ENCODE peak calls at places on chromosome 21, in four cellular contexts. One of them, this sample, is unnamed.

GRCh38 chr21:16752109-16752508 is 760.7 kb upstream of the CXADR start:
- DNase-seq in K562: no peak
- DNase-seq in H1: no peak
- DNase-seq in HepG2: no peak
- DNase-seq in this sample: no peak

GRCh38 chr21:17575076-17575475 is 37.6 kb downstream of the BTG3 start:
- DNase-seq in K562: no peak
- DNase-seq in H1: no peak
- DNase-seq in HepG2: no peak
- DNase-seq in this sample: no peak

GRCh38 chr21:31557956-31558838 is 101.3 kb upstream of the SOD1 start:
- DNase-seq in K562: no peak
- DNase-seq in H1: no peak
- DNase-seq in HepG2: no peak
- DNase-seq in this sample: no peak

GRCh38 chr21:43880111-43880985 is 15.3 kb downstream of the AGPAT3 start:
- DNase-seq in K562: no peak
- DNase-seq in H1: no peak
- DNase-seq in HepG2: no peak
- DNase-seq in this sample: no peak

GRCh38 chr21:44051462-44051941 is 39.4 kb downstream of the TRAPPC10 start:
- DNase-seq in K562: no peak
- DNase-seq in H1: no peak
- DNase-seq in HepG2: no peak
- DNase-seq in this sample: no peak

GRCh38 chr21:44778499-44778911 is 23.1 kb downstream of the UBE2G2 start:
- DNase-seq in K562: no peak
- DNase-seq in H1: no peak
- DNase-seq in HepG2: peak
- DNase-seq in this sample: no peak

GRCh38 chr21:15604424-15604823 is 125.4 kb upstream of the USP25 start:
- DNase-seq in K562: no peak
- DNase-seq in H1: no peak
- DNase-seq in HepG2: no peak
- DNase-seq in this sample: no peak

GRCh38 chr21:36297938-36298572 is 21.9 kb upstream of the MORC3 start:
- DNase-seq in K562: peak
- DNase-seq in H1: no peak
- DNase-seq in HepG2: peak
- DNase-seq in this sample: peak

GRCh38 chr21:30193201-30193600 is 22.7 kb downstream of the CLDN8 start:
- DNase-seq in K562: no peak
- DNase-seq in H1: no peak
- DNase-seq in HepG2: no peak
- DNase-seq in this sample: no peak

GRCh38 chr21:30199989-30200388 is 15.9 kb downstream of the CLDN8 start:
- DNase-seq in K562: no peak
- DNase-seq in H1: no peak
- DNase-seq in HepG2: no peak
- DNase-seq in this sample: no peak

GRCh38 chr21:30189763-30190162 is 23.2 kb upstream of the CLDN17 start:
- DNase-seq in K562: no peak
- DNase-seq in H1: no peak
- DNase-seq in HepG2: no peak
- DNase-seq in this sample: no peak

GRCh38 chr21:30190554-30190953 is 23.9 kb upstream of the CLDN17 start:
- DNase-seq in K562: no peak
- DNase-seq in H1: no peak
- DNase-seq in HepG2: no peak
- DNase-seq in this sample: no peak

DNA sequence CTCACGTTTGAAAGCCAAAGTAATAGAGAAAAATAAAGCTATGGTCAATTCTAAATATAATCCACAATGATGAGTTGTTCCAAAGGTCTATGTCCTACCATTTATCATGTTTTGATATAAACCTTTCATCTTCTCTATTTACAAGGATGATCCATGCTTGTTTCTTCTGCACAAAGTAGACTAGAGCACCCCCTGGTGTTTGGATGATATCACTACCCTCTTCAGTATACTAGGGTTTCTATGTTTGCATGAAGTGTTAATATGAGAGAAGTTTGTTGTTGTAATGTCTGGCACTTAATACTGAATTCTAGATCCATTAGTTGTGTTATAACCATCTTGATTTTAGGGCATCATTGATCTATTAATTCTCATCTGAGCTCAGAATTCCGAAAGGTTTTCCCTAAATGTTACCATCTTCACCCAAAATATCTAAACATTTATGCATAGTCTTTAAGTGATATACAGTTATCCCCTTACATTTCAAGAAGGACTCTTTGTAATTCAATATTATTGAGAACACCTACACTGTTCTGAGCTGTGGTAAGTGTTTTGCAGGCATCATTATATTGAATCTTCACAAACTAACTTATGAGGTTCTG is 21.1 kb downstream of the CLDN8 start:
- DNase-seq in K562: peak
- DNase-seq in H1: no peak
- DNase-seq in HepG2: peak
- DNase-seq in this sample: no peak
- TF ChIP-seq CBX5 in K562: no peak
- TF ChIP-seq CBX5 in H1: no peak
- TF ChIP-seq CBX5 in HepG2: no peak
- TF ChIP-seq CBX5 in this sample: no peak

GRCh38 chr21:45973475-45974072 is 8.0 kb upstream of the COL6A1 start:
- DNase-seq in K562: peak
- DNase-seq in H1: no peak
- DNase-seq in HepG2: peak
- DNase-seq in this sample: no peak
- TF ChIP-seq GABPA in K562: no peak
- TF ChIP-seq GABPA in H1: no peak
- TF ChIP-seq GABPA in HepG2: no peak
- TF ChIP-seq GABPA in this sample: no peak

GRCh38 chr21:38796426-38796825 is 9.3 kb upstream of the ETS2 start:
- DNase-seq in K562: peak
- DNase-seq in H1: no peak
- DNase-seq in HepG2: no peak
- DNase-seq in this sample: no peak
- TF ChIP-seq TAF1 in K562: no peak
- TF ChIP-seq TAF1 in H1: no peak
- TF ChIP-seq TAF1 in HepG2: no peak
- TF ChIP-seq TAF1 in this sample: no peak

GRCh38 chr21:42781981-42782722 is 97.2 kb downstream of the WDR4 start:
- DNase-seq in K562: no peak
- DNase-seq in H1: no peak
- DNase-seq in HepG2: no peak
- DNase-seq in this sample: no peak

GRCh38 chr21:42777757-42778344 is 101.5 kb downstream of the WDR4 start:
- DNase-seq in K562: no peak
- DNase-seq in H1: no peak
- DNase-seq in HepG2: no peak
- DNase-seq in this sample: peak

GRCh38 chr21:42777064-42777756 is 102.1 kb downstream of the WDR4 start:
- DNase-seq in K562: no peak
- DNase-seq in H1: no peak
- DNase-seq in HepG2: no peak
- DNase-seq in this sample: peak

GRCh38 chr21:42781150-42781980 is 98.0 kb downstream of the WDR4 start:
- DNase-seq in K562: no peak
- DNase-seq in H1: no peak
- DNase-seq in HepG2: peak
- DNase-seq in this sample: no peak

DNA sequence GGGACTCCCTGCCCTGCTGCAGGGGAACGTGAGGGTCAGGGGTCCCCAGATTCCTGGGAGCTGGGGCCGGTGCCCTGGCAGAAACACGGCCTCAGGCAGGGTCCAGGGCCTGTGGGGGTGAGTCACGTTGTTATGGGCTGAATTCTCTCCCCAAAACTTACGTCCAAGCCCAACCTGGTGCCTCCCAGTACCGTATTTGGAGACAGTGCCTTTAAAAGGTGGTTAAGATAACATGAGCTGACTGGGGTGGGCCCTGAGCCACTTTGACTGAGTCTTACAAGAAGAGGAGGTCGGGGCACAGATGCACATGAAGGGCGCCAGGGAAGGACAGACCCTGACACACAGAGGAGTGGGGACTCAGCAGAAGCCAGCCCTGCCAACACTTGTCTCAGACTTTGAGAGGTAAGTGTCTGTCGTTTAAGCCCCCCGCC is 99.9 kb downstream of the WDR4 start:
- DNase-seq in K562: no peak
- DNase-seq in H1: no peak
- DNase-seq in HepG2: no peak
- DNase-seq in this sample: no peak
- TF ChIP-seq CBX5 in K562: no peak
- TF ChIP-seq CBX5 in H1: no peak
- TF ChIP-seq CBX5 in HepG2: no peak
- TF ChIP-seq CBX5 in this sample: no peak

GRCh38 chr21:32977216-32977615 is 48.5 kb upstream of the OLIG2 start:
- DNase-seq in K562: no peak
- DNase-seq in H1: no peak
- DNase-seq in HepG2: no peak
- DNase-seq in this sample: no peak
- TF ChIP-seq GABPA in K562: no peak
- TF ChIP-seq GABPA in H1: no peak
- TF ChIP-seq GABPA in HepG2: no peak
- TF ChIP-seq GABPA in this sample: no peak

GRCh38 chr21:26754853-26755252 is 90.4 kb downstream of the ADAMTS1 start:
- DNase-seq in K562: no peak
- DNase-seq in H1: no peak
- DNase-seq in HepG2: no peak
- DNase-seq in this sample: no peak

GRCh38 chr21:26759731-26760130 is 85.5 kb downstream of the ADAMTS1 start:
- DNase-seq in K562: no peak
- DNase-seq in H1: no peak
- DNase-seq in HepG2: no peak
- DNase-seq in this sample: no peak

GRCh38 chr21:26753822-26754221 is 91.4 kb downstream of the ADAMTS1 start:
- DNase-seq in K562: no peak
- DNase-seq in H1: no peak
- DNase-seq in HepG2: no peak
- DNase-seq in this sample: no peak

GRCh38 chr21:26758083-26758861 is 86.9 kb downstream of the ADAMTS1 start:
- DNase-seq in K562: no peak
- DNase-seq in H1: no peak
- DNase-seq in HepG2: no peak
- DNase-seq in this sample: no peak

DNA sequence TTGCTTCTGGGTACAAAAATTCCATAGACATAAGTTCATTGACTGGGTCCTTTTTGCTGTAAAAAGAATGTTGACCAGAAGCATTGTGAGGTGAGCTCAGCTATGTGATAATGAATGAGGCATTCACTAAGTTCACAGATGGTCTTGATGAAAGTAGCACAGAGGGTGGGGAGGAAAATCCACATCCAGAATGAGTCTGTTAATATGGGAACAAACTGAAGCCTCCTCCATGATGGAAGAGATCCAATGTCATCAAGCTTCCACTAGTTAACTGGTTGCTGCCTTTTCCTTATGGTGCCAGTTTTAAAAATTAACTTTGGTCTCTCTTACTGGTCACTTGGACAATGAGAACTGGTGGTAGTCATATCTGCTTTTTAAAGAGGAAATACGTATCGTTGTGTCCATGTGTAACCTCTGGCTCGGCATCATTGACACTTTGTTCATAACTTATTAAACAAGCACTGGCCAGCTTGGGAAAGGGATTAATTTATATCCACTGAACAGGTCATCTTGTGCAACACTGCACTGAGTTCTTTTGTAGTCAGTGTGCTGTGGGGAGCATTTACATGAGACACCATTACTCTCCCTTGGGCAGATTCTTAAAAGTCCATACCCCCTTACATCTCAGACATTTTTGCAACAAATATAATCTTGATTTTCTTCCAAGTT is 88.6 kb downstream of the ADAMTS1 start:
- DNase-seq in K562: no peak
- DNase-seq in H1: no peak
- DNase-seq in HepG2: no peak
- DNase-seq in this sample: no peak
- TF ChIP-seq TAF1 in K562: no peak
- TF ChIP-seq TAF1 in H1: no peak
- TF ChIP-seq TAF1 in HepG2: no peak
- TF ChIP-seq TAF1 in this sample: no peak

GRCh38 chr21:41767606-41768370 is 936 bp upstream of the RIPK4 start:
- DNase-seq in K562: no peak
- DNase-seq in H1: no peak
- DNase-seq in HepG2: no peak
- DNase-seq in this sample: no peak

GRCh38 chr21:41769521-41769920 is 2.7 kb upstream of the RIPK4 start:
- DNase-seq in K562: no peak
- DNase-seq in H1: no peak
- DNase-seq in HepG2: no peak
- DNase-seq in this sample: no peak

GRCh38 chr21:41769933-41770332 is 3.1 kb upstream of the RIPK4 start:
- DNase-seq in K562: no peak
- DNase-seq in H1: no peak
- DNase-seq in HepG2: no peak
- DNase-seq in this sample: no peak

GRCh38 chr21:41769106-41769505 is 2.3 kb upstream of the RIPK4 start:
- DNase-seq in K562: no peak
- DNase-seq in H1: no peak
- DNase-seq in HepG2: no peak
- DNase-seq in this sample: no peak

DNA sequence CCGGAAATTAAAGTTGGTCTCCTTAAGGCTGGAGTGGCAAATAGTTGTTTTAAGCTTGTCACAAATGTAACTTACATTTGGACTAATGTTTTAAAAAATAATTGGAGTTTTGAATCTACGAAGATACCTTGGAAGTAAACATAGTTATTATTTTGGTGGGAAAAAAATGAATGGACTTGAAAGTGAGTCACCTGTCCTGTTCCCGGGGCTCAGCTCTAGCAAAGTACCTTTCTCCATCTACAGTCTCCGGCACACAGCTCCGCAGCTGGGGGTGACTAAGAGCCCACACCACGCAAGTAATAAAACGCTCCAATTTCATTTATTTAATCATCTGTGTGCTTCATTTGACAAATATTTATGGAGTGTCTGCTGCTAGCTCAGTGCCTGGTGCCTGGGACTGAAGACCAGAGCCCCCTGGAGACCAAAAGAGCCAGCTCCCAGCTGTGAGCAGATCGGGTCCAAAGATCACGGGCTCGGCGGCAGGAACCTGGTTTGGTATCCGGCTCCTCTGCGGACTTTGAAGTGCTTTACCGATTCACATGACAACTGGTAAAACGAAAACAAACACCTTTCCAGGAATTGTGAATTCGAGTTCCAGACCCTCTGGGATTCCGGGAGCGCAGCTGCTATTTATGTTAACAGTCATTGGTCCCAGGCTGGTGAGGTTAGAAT is 1.7 kb upstream of the RIPK4 start:
- DNase-seq in K562: no peak
- DNase-seq in H1: no peak
- DNase-seq in HepG2: peak
- DNase-seq in this sample: no peak
- TF ChIP-seq CBX5 in K562: no peak
- TF ChIP-seq CBX5 in H1: no peak
- TF ChIP-seq CBX5 in HepG2: no peak
- TF ChIP-seq CBX5 in this sample: no peak

GRCh38 chr21:26956216-26956615 is 10.7 kb downstream of the ADAMTS5 start:
- DNase-seq in K562: no peak
- DNase-seq in H1: no peak
- DNase-seq in HepG2: no peak
- DNase-seq in this sample: no peak
- TF ChIP-seq GABPA in K562: no peak
- TF ChIP-seq GABPA in H1: no peak
- TF ChIP-seq GABPA in HepG2: no peak
- TF ChIP-seq GABPA in this sample: no peak

This sample was measured in GM12878.